ENCODE peak calls at places on chromosomes 5 and 9, in ten cellular contexts. I is naive thymus-derived CD8-positive, alpha-beta T cell; Y is GM20000; F is cortex of kidney; W is stimulated activated naive CD8-positive, alpha-beta T cell treated with anti-CD3 and anti-CD28 coated beads, Interleukin-15, amount 100 ng/mL, for 72 hours; J is stimulated activated CD8-positive, alpha-beta memory T cell treated with anti-CD3 and anti-CD28 coated beads, Interleukin-4, amount 100 ng/mL, for 1 hour; X is AG09319; O is aorta; V is A549; E is skeletal muscle cell. D is an unnamed sample.

GRCh38 chr9:33189331-33189731 is 22.2 kb upstream of the B4GALT1 start:
- DNase-seq in V (no peak), O (no peak), W (no peak), J (no peak), I (no peak), F (no peak), E (peak), X (no peak), Y (no peak), D (no peak)

GRCh38 chr5:172048539-172049101 is 42.2 kb upstream of the FBXW11 start:
- DNase-seq in F (no peak), I (no peak), O (no peak), J (no peak), V (no peak), W (no peak), E (no peak), Y (no peak), X (no peak), D (no peak)

GRCh38 chr9:71916834-71917534 is 5.5 kb downstream of the C9orf85 start:
- DNase-seq in X (no peak), W (no peak), I (no peak), F (no peak), Y (peak), V (no peak), O (no peak), J (no peak), E (no peak), D (no peak)

GRCh38 chr5:154967419-154968024 is 26.6 kb downstream of the MRPL22 start:
- DNase-seq in Y (peak), E (no peak), I (no peak), J (no peak), V (peak), W (no peak), F (no peak), X (no peak), O (no peak), D (no peak)

GRCh38 chr5:9390128-9390527 is 155.7 kb downstream of the SEMA5A start:
- DNase-seq in V (no peak), X (no peak), E (no peak), Y (no peak), I (no peak), F (no peak), O (no peak), J (no peak), W (no peak), D (no peak)

GRCh38 chr5:14364096-14364495 is 217.5 kb upstream of the OTULINL start:
- DNase-seq in V (no peak), O (no peak), J (no peak), W (no peak), X (no peak), I (no peak), E (no peak), Y (no peak), F (no peak), D (peak)

GRCh38 chr5:146878471-146879172 is at the start of gene PPP2R2B:
- DNase-seq in J (peak), E (no peak), I (peak), Y (peak), X (no peak), F (no peak), V (peak), W (peak), O (peak), D (peak)

GRCh38 chr5:95080026-95080425 is 204.9 kb downstream of the MCTP1 start:
- DNase-seq in Y (no peak), X (no peak), W (no peak), I (no peak), E (no peak), V (no peak), J (no peak), O (no peak), F (no peak), D (no peak)

GRCh38 chr9:71878327-71879274 is 32.4 kb downstream of the ABHD17B start:
- DNase-seq in I (no peak), Y (no peak), O (no peak), X (no peak), E (no peak), V (no peak), F (no peak), W (no peak), J (no peak), D (no peak)

GRCh38 chr5:151108566-151108965 is 27.7 kb upstream of the TNIP1 start:
- DNase-seq in O (no peak), I (no peak), W (no peak), X (no peak), Y (no peak), J (no peak), F (no peak), V (no peak), E (no peak), D (no peak)

GRCh38 chr9:8857330-8858249 is 1058.0 kb upstream of the DMAC1 start:
- DNase-seq in J (no peak), V (no peak), E (no peak), W (peak), Y (peak), X (no peak), O (peak), F (no peak), I (peak), D (peak)

GRCh38 chr5:169142264-169142970 is 158.5 kb downstream of the SLIT3 start:
- DNase-seq in W (no peak), F (no peak), V (no peak), O (peak), X (no peak), I (no peak), Y (no peak), E (no peak), J (no peak), D (no peak)

GRCh38 chr5:115749016-115749415 is 67.4 kb downstream of the CDO1 start:
- DNase-seq in X (no peak), Y (no peak), O (no peak), E (no peak), J (no peak), F (no peak), V (peak), I (no peak), W (no peak), D (no peak)

GRCh38 chr5:114447084-114447773 is 85.4 kb downstream of the KCNN2 start:
- DNase-seq in E (no peak), X (no peak), J (no peak), Y (no peak), I (no peak), V (peak), O (no peak), W (no peak), F (no peak), D (no peak)

GRCh38 chr9:91037511-91038482 is 236.2 kb downstream of the SYK start:
- DNase-seq in O (peak), F (no peak), V (peak), Y (no peak), W (no peak), E (peak), X (peak), I (no peak), J (no peak), D (no peak)

GRCh38 chr9:88481933-88482332 is 53.0 kb upstream of the NXNL2 start:
- DNase-seq in X (no peak), W (no peak), E (no peak), Y (no peak), J (no peak), V (peak), F (no peak), O (no peak), I (no peak), D (no peak)

GRCh38 chr5:138722518-138722917 is 30.7 kb upstream of the CTNNA1 start:
- DNase-seq in X (no peak), I (no peak), E (no peak), F (no peak), W (no peak), Y (no peak), J (no peak), V (no peak), O (no peak), D (peak)

GRCh38 chr5:112373888-112374287 is 45.2 kb downstream of the EPB41L4A start:
- DNase-seq in X (no peak), O (no peak), Y (no peak), F (no peak), E (no peak), V (no peak), J (no peak), W (no peak), I (no peak), D (no peak)

GRCh38 chr9:138010861-138011260 is 133.3 kb downstream of the CACNA1B start:
- DNase-seq in W (no peak), V (no peak), I (no peak), Y (no peak), J (no peak), X (no peak), O (no peak), F (no peak), E (no peak), D (no peak)

GRCh38 chr9:127300886-127301447 is 36.4 kb downstream of the GARNL3 start:
- DNase-seq in Y (no peak), F (no peak), E (no peak), J (no peak), X (no peak), V (no peak), O (no peak), W (no peak), I (no peak), D (no peak)

D was measured in NCI-H774.